ENCODE peak calls at places on chromosomes 11 and 22, in nine cellular contexts. One of them, this sample, is unnamed.

GRCh38 chr11:2387266-2387982 is 10.3 kb downstream of the CD81 start:
- DNase-seq in choroid plexus epithelial cell: peak; percentile 65
- DNase-seq in heart right ventricle: no peak
- DNase-seq in endothelial cell: no peak
- DNase-seq in non-pigmented ciliary epithelial cell: no peak
- DNase-seq in RPMI7951: peak; percentile 75
- DNase-seq in hepatic stellate cell: peak; percentile 83
- DNase-seq in colonic mucosa: no peak
- DNase-seq in H4: no peak
- DNase-seq in this sample: no peak

GRCh38 chr11:2394818-2395105 is 5.8 kb upstream of the TSSC4 start:
- DNase-seq in choroid plexus epithelial cell: no peak
- DNase-seq in heart right ventricle: no peak
- DNase-seq in endothelial cell: no peak
- DNase-seq in non-pigmented ciliary epithelial cell: no peak
- DNase-seq in RPMI7951: no peak
- DNase-seq in hepatic stellate cell: no peak
- DNase-seq in colonic mucosa: no peak
- DNase-seq in H4: no peak
- DNase-seq in this sample: no peak

GRCh38 chr11:125886997-125887372 is 483 bp upstream of the HYLS1 start:
- DNase-seq in choroid plexus epithelial cell: peak; percentile 32
- DNase-seq in heart right ventricle: peak; percentile 48
- DNase-seq in endothelial cell: no peak
- DNase-seq in non-pigmented ciliary epithelial cell: no peak
- DNase-seq in RPMI7951: peak; percentile 74
- DNase-seq in hepatic stellate cell: peak; percentile 33
- DNase-seq in colonic mucosa: peak; percentile 50
- DNase-seq in H4: no peak
- DNase-seq in this sample: no peak

GRCh38 chr11:27447288-27447914 is 25.2 kb downstream of the LGR4 start:
- DNase-seq in choroid plexus epithelial cell: peak; percentile 59
- DNase-seq in heart right ventricle: no peak
- DNase-seq in endothelial cell: no peak
- DNase-seq in non-pigmented ciliary epithelial cell: no peak
- DNase-seq in RPMI7951: no peak
- DNase-seq in hepatic stellate cell: no peak
- DNase-seq in colonic mucosa: no peak
- DNase-seq in H4: no peak
- DNase-seq in this sample: no peak

GRCh38 chr22:38097557-38098409 is 12.7 kb downstream of the BAIAP2L2 start:
- DNase-seq in choroid plexus epithelial cell: peak; percentile 54
- DNase-seq in heart right ventricle: no peak
- DNase-seq in endothelial cell: peak; percentile 72
- DNase-seq in non-pigmented ciliary epithelial cell: no peak
- DNase-seq in RPMI7951: no peak
- DNase-seq in hepatic stellate cell: no peak
- DNase-seq in colonic mucosa: no peak
- DNase-seq in H4: no peak
- DNase-seq in this sample: no peak

GRCh38 chr11:100716848-100717247 is 29.8 kb downstream of the ARHGAP42 start:
- DNase-seq in choroid plexus epithelial cell: no peak
- DNase-seq in heart right ventricle: no peak
- DNase-seq in endothelial cell: no peak
- DNase-seq in non-pigmented ciliary epithelial cell: no peak
- DNase-seq in RPMI7951: no peak
- DNase-seq in hepatic stellate cell: no peak
- DNase-seq in colonic mucosa: no peak
- DNase-seq in H4: no peak
- DNase-seq in this sample: no peak

GRCh38 chr22:32736746-32737145 is 64.8 kb upstream of the TIMP3 start:
- DNase-seq in choroid plexus epithelial cell: no peak
- DNase-seq in heart right ventricle: no peak
- DNase-seq in endothelial cell: no peak
- DNase-seq in non-pigmented ciliary epithelial cell: no peak
- DNase-seq in RPMI7951: no peak
- DNase-seq in hepatic stellate cell: no peak
- DNase-seq in colonic mucosa: no peak
- DNase-seq in H4: no peak
- DNase-seq in this sample: no peak

GRCh38 chr11:105854269-105854668 is 167.8 kb downstream of the MSANTD4 start:
- DNase-seq in choroid plexus epithelial cell: no peak
- DNase-seq in heart right ventricle: no peak
- DNase-seq in endothelial cell: no peak
- DNase-seq in non-pigmented ciliary epithelial cell: no peak
- DNase-seq in RPMI7951: no peak
- DNase-seq in hepatic stellate cell: no peak
- DNase-seq in colonic mucosa: no peak
- DNase-seq in H4: no peak
- DNase-seq in this sample: no peak

GRCh38 chr11:128448487-128448886 is 138.9 kb downstream of the ETS1 start:
- DNase-seq in choroid plexus epithelial cell: peak; percentile 89
- DNase-seq in heart right ventricle: no peak
- DNase-seq in endothelial cell: no peak
- DNase-seq in non-pigmented ciliary epithelial cell: peak; percentile 50
- DNase-seq in RPMI7951: peak; percentile 54
- DNase-seq in hepatic stellate cell: no peak
- DNase-seq in colonic mucosa: peak; percentile 86
- DNase-seq in H4: peak; percentile 68
- DNase-seq in this sample: peak; percentile 95

GRCh38 chr22:39577900-39578299 is 7.3 kb downstream of the CACNA1I start:
- DNase-seq in choroid plexus epithelial cell: no peak
- DNase-seq in heart right ventricle: no peak
- DNase-seq in endothelial cell: no peak
- DNase-seq in non-pigmented ciliary epithelial cell: no peak
- DNase-seq in RPMI7951: no peak
- DNase-seq in hepatic stellate cell: no peak
- DNase-seq in colonic mucosa: no peak
- DNase-seq in H4: no peak
- DNase-seq in this sample: no peak

GRCh38 chr11:64229090-64229958 is 1.0 kb upstream of the DNAJC4 start:
- DNase-seq in choroid plexus epithelial cell: no peak
- DNase-seq in heart right ventricle: no peak
- DNase-seq in endothelial cell: no peak
- DNase-seq in non-pigmented ciliary epithelial cell: no peak
- DNase-seq in RPMI7951: no peak
- DNase-seq in hepatic stellate cell: no peak
- DNase-seq in colonic mucosa: peak; percentile 32
- DNase-seq in H4: no peak
- DNase-seq in this sample: no peak

GRCh38 chr11:57318178-57318577 is 6.6 kb downstream of the TNKS1BP1 start:
- DNase-seq in choroid plexus epithelial cell: peak; percentile 58
- DNase-seq in heart right ventricle: no peak
- DNase-seq in endothelial cell: no peak
- DNase-seq in non-pigmented ciliary epithelial cell: no peak
- DNase-seq in RPMI7951: no peak
- DNase-seq in hepatic stellate cell: no peak
- DNase-seq in colonic mucosa: peak; percentile 55
- DNase-seq in H4: no peak
- DNase-seq in this sample: no peak

GRCh38 chr11:132028380-132029240 is 658.2 kb downstream of the NTM start:
- DNase-seq in choroid plexus epithelial cell: peak; percentile 68
- DNase-seq in heart right ventricle: no peak
- DNase-seq in endothelial cell: peak; percentile 45
- DNase-seq in non-pigmented ciliary epithelial cell: no peak
- DNase-seq in RPMI7951: peak; percentile 60
- DNase-seq in hepatic stellate cell: no peak
- DNase-seq in colonic mucosa: peak; percentile 31
- DNase-seq in H4: peak; percentile 39
- DNase-seq in this sample: peak; percentile 79

GRCh38 chr11:111983187-111983986 is 41.8 kb upstream of the DLAT start:
- DNase-seq in choroid plexus epithelial cell: no peak
- DNase-seq in heart right ventricle: no peak
- DNase-seq in endothelial cell: peak; percentile 36
- DNase-seq in non-pigmented ciliary epithelial cell: no peak
- DNase-seq in RPMI7951: peak; percentile 33
- DNase-seq in hepatic stellate cell: no peak
- DNase-seq in colonic mucosa: peak; percentile 80
- DNase-seq in H4: peak; percentile 91
- DNase-seq in this sample: no peak

GRCh38 chr11:74434528-74434927 is 32.8 kb downstream of the KCNE3 start:
- DNase-seq in choroid plexus epithelial cell: peak; percentile 74
- DNase-seq in heart right ventricle: no peak
- DNase-seq in endothelial cell: no peak
- DNase-seq in non-pigmented ciliary epithelial cell: no peak
- DNase-seq in RPMI7951: no peak
- DNase-seq in hepatic stellate cell: no peak
- DNase-seq in colonic mucosa: no peak
- DNase-seq in H4: peak; percentile 18
- DNase-seq in this sample: no peak

GRCh38 chr11:119745112-119745511 is 16.1 kb upstream of the NECTIN1 start:
- DNase-seq in choroid plexus epithelial cell: no peak
- DNase-seq in heart right ventricle: no peak
- DNase-seq in endothelial cell: no peak
- DNase-seq in non-pigmented ciliary epithelial cell: no peak
- DNase-seq in RPMI7951: no peak
- DNase-seq in hepatic stellate cell: no peak
- DNase-seq in colonic mucosa: no peak
- DNase-seq in H4: no peak
- DNase-seq in this sample: no peak

GRCh38 chr11:110305169-110306018 is 9.0 kb upstream of the RDX start:
- DNase-seq in choroid plexus epithelial cell: peak; percentile 47
- DNase-seq in heart right ventricle: no peak
- DNase-seq in endothelial cell: no peak
- DNase-seq in non-pigmented ciliary epithelial cell: no peak
- DNase-seq in RPMI7951: no peak
- DNase-seq in hepatic stellate cell: no peak
- DNase-seq in colonic mucosa: no peak
- DNase-seq in H4: peak; percentile 22
- DNase-seq in this sample: no peak

GRCh38 chr11:132920391-132921095 is 611.8 kb downstream of the OPCML start:
- DNase-seq in choroid plexus epithelial cell: no peak
- DNase-seq in heart right ventricle: no peak
- DNase-seq in endothelial cell: no peak
- DNase-seq in non-pigmented ciliary epithelial cell: no peak
- DNase-seq in RPMI7951: no peak
- DNase-seq in hepatic stellate cell: no peak
- DNase-seq in colonic mucosa: no peak
- DNase-seq in H4: no peak
- DNase-seq in this sample: no peak

GRCh38 chr22:41290262-41291221 is 4.6 kb upstream of the RANGAP1 start:
- DNase-seq in choroid plexus epithelial cell: peak; percentile 89
- DNase-seq in heart right ventricle: no peak
- DNase-seq in endothelial cell: no peak
- DNase-seq in non-pigmented ciliary epithelial cell: peak; percentile 61
- DNase-seq in RPMI7951: peak; percentile 71
- DNase-seq in hepatic stellate cell: peak; percentile 69
- DNase-seq in colonic mucosa: no peak
- DNase-seq in H4: peak; percentile 39
- DNase-seq in this sample: peak; percentile 86